ENCODE peak calls at places on chromosomes 11 and 22, in nine cellular contexts. A is NCI-H1417 treated with DMSO at 0.1 percent for 48 hours, P is uterus, J is thyroid gland, M is RPMI8226, H is SK-N-DZ, B is right cardiac atrium, F is memory B cell, K is germinal center. L is an unnamed sample.

GRCh38 chr22:49284389-49284788 is 543.3 kb downstream of the BRD1 start:
- DNase-seq in A (no peak), K (no peak), P (no peak), J (no peak), F (no peak), B (no peak), M (no peak), H (no peak), L (no peak)

GRCh38 chr11:128174465-128175101 is 412.8 kb downstream of the ETS1 start:
- DNase-seq in K (no peak), B (no peak), F (no peak), A (no peak), P (no peak), M (no peak), H (no peak), J (no peak), L (no peak)

GRCh38 chr11:81975261-81975900 is 758.3 kb downstream of the FAM181B start:
- DNase-seq in K (no peak), H (no peak), M (no peak), F (no peak), J (no peak), A (no peak), B (no peak), P (no peak), L (no peak)

GRCh38 chr11:64368673-64369074 is 9.7 kb downstream of the RPS6KA4 start:
- DNase-seq in B (no peak), K (no peak), A (no peak), J (no peak), M (no peak), P (no peak), H (no peak), F (no peak), L (no peak)

GRCh38 chr11:75004215-75004614 is 15.5 kb downstream of the NEU3 start:
- DNase-seq in P (no peak), M (no peak), F (no peak), A (no peak), H (no peak), K (no peak), B (no peak), J (no peak), L (no peak)

GRCh38 chr22:49628351-49629023 is 199.2 kb downstream of the BRD1 start:
- DNase-seq in F (no peak), P (no peak), M (no peak), H (peak), K (no peak), B (peak), A (no peak), J (no peak), L (no peak)

GRCh38 chr11:36273110-36273509 is 16.1 kb downstream of the COMMD9 start:
- DNase-seq in M (no peak), P (no peak), B (peak), J (no peak), A (peak), F (no peak), H (no peak), K (no peak), L (no peak)

GRCh38 chr22:27948569-27948968 is 29.5 kb upstream of the PITPNB start:
- DNase-seq in K (no peak), B (no peak), J (no peak), P (no peak), F (no peak), A (no peak), M (no peak), H (no peak), L (no peak)

GRCh38 chr11:11584446-11584810 is 37.4 kb downstream of the GALNT18 start:
- DNase-seq in B (no peak), M (no peak), F (no peak), A (no peak), P (no peak), H (no peak), K (no peak), J (peak), L (no peak)

GRCh38 chr11:95398437-95399112 is 167.6 kb upstream of the SESN3 start:
- DNase-seq in H (peak), K (no peak), B (no peak), A (no peak), F (no peak), J (no peak), P (no peak), M (peak), L (no peak)

GRCh38 chr11:104812416-104812815 is 85.8 kb downstream of the CASP12 start:
- DNase-seq in F (no peak), B (no peak), K (no peak), A (no peak), M (no peak), H (no peak), P (no peak), J (no peak), L (peak)

GRCh38 chr11:107263865-107264563 is 193.6 kb downstream of the CWF19L2 start:
- DNase-seq in F (no peak), H (no peak), M (no peak), P (no peak), J (no peak), A (no peak), B (no peak), K (no peak), L (no peak)

GRCh38 chr11:87463486-87464102 is 425.9 kb downstream of the TMEM135 start:
- DNase-seq in P (no peak), H (peak), B (no peak), F (no peak), K (peak), M (peak), A (peak), J (no peak), L (no peak)

GRCh38 chr11:119676461-119677020 is 52.5 kb downstream of the NECTIN1 start:
- DNase-seq in J (no peak), K (no peak), B (no peak), A (no peak), P (no peak), F (no peak), H (no peak), M (no peak), L (no peak)

GRCh38 chr11:15378941-15379340 is 264.2 kb downstream of the INSC start:
- DNase-seq in P (no peak), K (no peak), M (no peak), H (no peak), B (no peak), J (no peak), F (no peak), A (no peak), L (no peak)

GRCh38 chr11:46906596-46906995 is 11.8 kb downstream of the LRP4 start:
- DNase-seq in B (no peak), A (no peak), P (no peak), M (no peak), K (no peak), F (no peak), H (no peak), J (no peak), L (peak)

GRCh38 chr11:12835286-12835685 is 161.1 kb downstream of the TEAD1 start:
- DNase-seq in J (peak), P (no peak), H (no peak), B (no peak), M (no peak), A (no peak), F (no peak), K (no peak), L (no peak)

GRCh38 chr11:695332-695605 is 247 bp upstream of the DEAF1 start:
- DNase-seq in P (no peak), A (no peak), B (no peak), K (no peak), F (peak), M (no peak), H (no peak), J (no peak), L (no peak)

GRCh38 chr22:21009638-21010425 is 5.1 kb upstream of the P2RX6 start:
- DNase-seq in B (peak), M (peak), P (no peak), H (no peak), A (no peak), J (peak), F (no peak), K (peak), L (no peak)